ENCODE peak calls at places on chromosomes 12 and 14, in four cellular contexts. I, J, D and X are unnamed samples.

GRCh38 chr12:22190969-22191368 is 143.5 kb downstream of the ST8SIA1 start:
- DNase-seq in I (no peak), D (no peak), J (no peak), X (no peak)

GRCh38 chr14:61258985-61259384 is 22.2 kb downstream of the TMEM30B start:
- DNase-seq in I (no peak), D (no peak), J (peak), X (no peak)

GRCh38 chr12:15856097-15856982 is 25.8 kb upstream of the STRAP start:
- DNase-seq in J (peak), D (peak), I (peak), X (peak)

GRCh38 chr14:60509438-60510253 is 700 bp downstream of the SIX6 start:
- DNase-seq in J (no peak), I (no peak), D (no peak), X (peak)

GRCh38 chr14:103108749-103109207 is 14.3 kb downstream of the EXOC3L4 start:
- DNase-seq in J (peak), I (no peak), D (no peak), X (peak)

GRCh38 chr12:19507823-19508222 is 68.5 kb downstream of the AEBP2 start:
- DNase-seq in J (peak), I (no peak), D (no peak), X (no peak)

GRCh38 chr12:122449317-122449716 is 26.8 kb upstream of the CLIP1 start:
- DNase-seq in D (no peak), J (peak), I (no peak), X (no peak)

GRCh38 chr12:108620236-108620879 is 13.3 kb downstream of the SELPLG start:
- DNase-seq in J (peak), I (no peak), D (no peak), X (no peak)

GRCh38 chr14:70139384-70139783 is 49.4 kb downstream of the SLC8A3 start:
- DNase-seq in J (no peak), D (no peak), I (no peak), X (peak)

GRCh38 chr12:101642115-101643067 is 47.6 kb downstream of the MYBPC1 start:
- DNase-seq in D (no peak), J (no peak), I (no peak), X (peak)

GRCh38 chr12:124379938-124380754 is 85.3 kb downstream of the RFLNA start:
- DNase-seq in I (peak), D (no peak), J (peak), X (no peak)
- TF ChIP-seq CTCF in I (peak), D (no peak), J (peak), X (no peak)

GRCh38 chr14:105187935-105188524 is 6.9 kb upstream of the NUDT14 start:
- DNase-seq in J (no peak), D (no peak), I (no peak), X (no peak)
- TF ChIP-seq CTCF in J (no peak), D (no peak), I (no peak), X (no peak)

DNA sequence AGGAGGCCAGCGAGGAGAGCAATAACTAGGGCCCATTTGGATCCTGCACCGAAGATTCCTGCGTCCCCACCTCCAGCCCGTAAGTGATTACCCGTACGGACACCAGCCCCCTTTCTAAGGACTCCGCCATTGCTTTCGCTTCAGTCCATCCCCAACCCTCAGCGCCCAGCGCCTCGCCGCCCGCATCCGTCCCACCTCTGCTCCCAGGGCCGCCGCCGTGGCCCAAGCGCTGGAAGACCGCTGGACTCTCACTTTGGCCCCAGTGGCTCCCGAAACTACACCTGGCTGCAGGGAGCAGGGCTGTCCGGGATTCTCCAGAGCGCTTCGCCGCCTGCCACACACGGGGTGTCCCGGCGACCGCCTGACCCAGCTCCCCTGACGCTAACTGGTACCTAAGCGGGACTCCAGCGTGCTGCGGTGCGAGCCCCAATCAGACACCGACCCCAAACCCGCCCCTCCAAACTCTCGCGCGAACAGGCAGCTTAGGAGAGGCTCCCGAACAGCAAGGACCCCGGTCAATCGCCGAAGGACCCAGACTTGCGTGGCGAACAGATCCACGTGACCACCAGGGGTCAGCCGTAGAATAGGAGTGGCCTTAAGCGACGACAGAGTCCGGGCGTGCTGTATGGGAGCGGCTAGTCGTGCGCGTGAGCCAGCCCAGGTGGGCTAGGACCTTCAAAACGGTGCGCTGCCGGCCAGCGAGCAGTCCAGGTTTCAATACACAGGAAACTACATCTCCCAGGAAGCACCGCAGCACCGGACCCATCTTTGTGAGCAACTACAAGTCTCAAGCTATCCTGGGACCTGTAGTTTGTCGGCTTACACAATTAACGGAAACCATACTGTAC is at the start of gene CNPY2:
- DNase-seq in D (peak), J (peak), I (peak), X (peak)
- TF ChIP-seq CTCF in D (no peak), J (no peak), I (no peak), X (peak)

DNA sequence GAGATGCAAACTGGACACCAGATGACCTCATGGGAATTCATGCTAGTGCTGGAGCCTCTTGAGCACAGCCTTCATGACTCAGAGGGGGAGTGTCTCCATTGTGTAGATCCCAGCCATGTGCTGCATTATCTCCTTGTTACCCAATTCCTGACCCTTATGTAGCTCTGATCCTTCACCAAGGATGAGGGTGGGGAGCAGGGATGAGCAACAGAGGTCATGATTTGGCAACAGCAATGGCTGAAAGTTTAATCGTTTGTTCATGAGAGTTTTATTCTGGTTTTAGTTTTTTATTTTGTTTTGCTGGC is 9.5 kb upstream of the BDKRB1 start:
- DNase-seq in D (no peak), I (peak), J (peak), X (no peak)
- TF ChIP-seq CTCF in D (no peak), I (no peak), J (peak), X (no peak)

DNA sequence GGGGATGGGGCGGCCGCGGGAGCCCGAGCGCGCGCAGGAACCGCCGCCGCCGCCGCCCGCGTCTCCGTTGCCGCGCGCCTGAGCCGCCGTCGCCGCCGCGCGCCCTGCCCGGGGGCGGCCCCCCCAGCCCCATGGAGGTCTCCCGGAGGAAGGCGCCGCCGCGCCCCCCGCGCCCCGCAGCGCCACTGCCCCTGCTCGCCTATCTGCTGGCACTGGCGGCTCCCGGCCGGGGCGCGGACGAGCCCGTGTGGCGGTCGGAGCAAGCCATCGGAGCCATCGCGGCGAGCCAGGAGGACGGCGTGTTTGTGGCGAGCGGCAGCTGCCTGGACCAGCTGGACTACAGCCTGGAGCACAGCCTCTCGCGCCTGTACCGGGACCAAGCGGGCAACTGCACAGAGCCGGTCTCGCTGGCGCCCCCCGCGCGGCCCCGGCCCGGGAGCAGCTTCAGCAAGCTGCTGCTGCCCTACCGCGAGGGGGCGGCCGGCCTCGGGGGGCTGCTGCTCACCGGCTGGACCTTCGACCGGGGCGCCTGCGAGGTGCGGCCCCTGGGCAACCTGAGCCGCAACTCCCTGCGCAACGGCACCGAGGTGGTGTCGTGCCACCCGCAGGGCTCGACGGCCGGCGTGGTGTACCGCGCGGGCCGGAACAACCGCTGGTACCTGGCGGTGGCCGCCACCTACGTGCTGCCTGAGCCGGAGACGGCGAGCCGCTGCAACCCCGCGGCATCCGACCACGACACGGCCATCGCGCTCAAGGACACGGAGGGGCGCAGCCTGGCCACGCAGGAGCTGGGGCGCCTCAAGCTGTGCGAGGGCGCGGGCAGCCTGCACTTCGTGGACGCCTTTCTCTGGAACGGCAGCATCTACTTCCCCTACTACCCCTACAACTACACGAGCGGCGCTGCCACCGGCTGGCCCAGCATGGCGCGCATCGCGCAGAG is 734 bp downstream of the PLXNC1 start:
- DNase-seq in J (peak), I (peak), D (peak), X (peak)
- TF ChIP-seq CTCF in J (no peak), I (peak), D (peak), X (peak)